ENCODE peak calls at places on chromosomes 16 and 17, in nine cellular contexts. Z, F, J, V, I, D, Y, M and A are unnamed samples.
A peak's percentile ranks its signal among the peaks of the same experiment; 100 is the strongest.

GRCh38 chr17:42526031-42526444 is 10.0 kb upstream of the NAGLU start:
- DNase-seq in D (no peak), I (no peak), V (no peak), M (peak; percentile 66), F (peak; percentile 59), J (no peak), Y (no peak), Z (no peak), A (no peak)

GRCh38 chr16:11175850-11176341 is 80.1 kb downstream of the SOCS1 start:
- DNase-seq in M (no peak), V (no peak), I (no peak), D (no peak), J (no peak), F (no peak), Y (no peak), Z (no peak), A (no peak)

GRCh38 chr16:89104930-89105571 is 11.4 kb downstream of the ACSF3 start:
- DNase-seq in F (no peak), J (no peak), Z (no peak), M (no peak), Y (no peak), D (no peak), V (no peak), I (peak; percentile 42), A (no peak)

GRCh38 chr17:31888124-31888523 is 13.4 kb downstream of the UTP6 start:
- DNase-seq in Z (no peak), I (no peak), F (no peak), Y (no peak), M (no peak), D (no peak), J (no peak), V (no peak), A (no peak)

GRCh38 chr17:76368545-76368944 is 14.8 kb upstream of the PRPSAP1 start:
- DNase-seq in J (no peak), Z (no peak), F (no peak), Y (peak; percentile 34), I (no peak), D (no peak), V (no peak), M (peak; percentile 65), A (no peak)

GRCh38 chr16:370980-371728 is 816 bp upstream of the MRPL28 start:
- DNase-seq in Z (no peak), I (no peak), Y (peak; percentile 30), V (no peak), J (no peak), F (no peak), M (no peak), D (no peak), A (no peak)

GRCh38 chr17:70105154-70105553 is 30.1 kb downstream of the KCNJ16 start:
- DNase-seq in Y (no peak), D (no peak), V (no peak), I (no peak), F (no peak), M (no peak), J (no peak), Z (no peak), A (no peak)

GRCh38 chr16:53775821-53776431 is 72.0 kb downstream of the FTO start:
- DNase-seq in V (no peak), F (peak; percentile 42), I (no peak), M (peak; percentile 91), Y (peak; percentile 47), J (peak; percentile 89), D (peak; percentile 19), Z (peak; percentile 39), A (no peak)

GRCh38 chr17:80892900-80893603 is 98.6 kb upstream of the CHMP6 start:
- DNase-seq in Z (peak; percentile 60), M (peak; percentile 79), Y (no peak), V (no peak), D (no peak), I (peak; percentile 93), J (peak; percentile 96), F (peak; percentile 71), A (no peak)

GRCh38 chr17:37309051-37309450 is 66.7 kb upstream of the C17orf78 start:
- DNase-seq in V (no peak), I (no peak), M (no peak), Z (no peak), D (no peak), Y (no peak), J (no peak), F (no peak), A (no peak)

GRCh38 chr17:73412914-73413313 is 101.1 kb upstream of the CDC42EP4 start:
- DNase-seq in F (no peak), D (no peak), V (no peak), Z (no peak), J (no peak), Y (no peak), M (no peak), I (no peak), A (no peak)

GRCh38 chr17:1053661-1054360 is 56.9 kb downstream of the TIMM22 start:
- DNase-seq in M (no peak), Y (no peak), I (no peak), F (no peak), D (no peak), V (no peak), Z (no peak), J (no peak), A (no peak)

GRCh38 chr16:68365167-68365817 is 54.5 kb downstream of the PRMT7 start:
- DNase-seq in V (no peak), M (no peak), I (no peak), J (no peak), Y (no peak), Z (no peak), D (no peak), F (no peak), A (no peak)

GRCh38 chr17:30449480-30449879 is 27.7 kb upstream of the GOSR1 start:
- DNase-seq in J (no peak), Z (no peak), F (no peak), D (no peak), I (no peak), M (peak; percentile 10), V (no peak), Y (no peak), A (no peak)

GRCh38 chr17:76709077-76709950 is 1.5 kb downstream of the MXRA7 start:
- DNase-seq in F (peak; percentile 87), M (peak; percentile 99), D (peak; percentile 71), I (no peak), V (no peak), Y (peak; percentile 42), Z (no peak), J (peak; percentile 88), A (no peak)

GRCh38 chr17:61429274-61429673 is 22.9 kb upstream of the TBX4 start:
- DNase-seq in D (no peak), F (no peak), V (no peak), M (no peak), Y (no peak), I (no peak), J (no peak), Z (no peak), A (no peak)

GRCh38 chr17:61426482-61427304 is 25.5 kb upstream of the TBX4 start:
- DNase-seq in J (peak; percentile 98), V (no peak), Y (no peak), Z (peak; percentile 63), F (no peak), M (peak; percentile 79), I (no peak), D (no peak), A (no peak)

GRCh38 chr17:61436273-61436672 is 15.9 kb upstream of the TBX4 start:
- DNase-seq in I (no peak), V (no peak), Y (no peak), M (no peak), D (no peak), J (no peak), Z (no peak), F (no peak), A (no peak)

GRCh38 chr17:61427567-61427966 is 24.7 kb upstream of the TBX4 start:
- DNase-seq in I (no peak), V (no peak), Z (no peak), M (no peak), Y (no peak), J (no peak), D (no peak), F (no peak), A (no peak)

GRCh38 chr17:61431594-61432311 is 20.5 kb upstream of the TBX4 start:
- DNase-seq in J (no peak), V (no peak), Y (no peak), M (peak; percentile 76), D (no peak), F (no peak), Z (no peak), I (no peak), A (no peak)
- H3K27ac ChIP-seq in J (no peak overlapping the region), V (no peak overlapping the region), Y (no peak overlapping the region), M (no peak overlapping the region), D (no peak overlapping the region), F (no peak overlapping the region), Z (peak overlapping the region; percentile 51), I (no peak overlapping the region), A (no peak overlapping the region)

GRCh38 chr17:50174444-50174843 is 8.6 kb downstream of the SGCA start:
- DNase-seq in J (no peak), I (no peak), M (no peak), Y (no peak), V (no peak), Z (no peak), F (peak; percentile 4), D (no peak), A (no peak)
- H3K27ac ChIP-seq in J (no peak overlapping the region), I (no peak overlapping the region), M (peak overlapping the region; percentile 76), Y (no peak overlapping the region), V (no peak overlapping the region), Z (peak overlapping the region; percentile 90), F (peak overlapping the region; percentile 61), D (no peak overlapping the region), A (no peak overlapping the region)

DNA sequence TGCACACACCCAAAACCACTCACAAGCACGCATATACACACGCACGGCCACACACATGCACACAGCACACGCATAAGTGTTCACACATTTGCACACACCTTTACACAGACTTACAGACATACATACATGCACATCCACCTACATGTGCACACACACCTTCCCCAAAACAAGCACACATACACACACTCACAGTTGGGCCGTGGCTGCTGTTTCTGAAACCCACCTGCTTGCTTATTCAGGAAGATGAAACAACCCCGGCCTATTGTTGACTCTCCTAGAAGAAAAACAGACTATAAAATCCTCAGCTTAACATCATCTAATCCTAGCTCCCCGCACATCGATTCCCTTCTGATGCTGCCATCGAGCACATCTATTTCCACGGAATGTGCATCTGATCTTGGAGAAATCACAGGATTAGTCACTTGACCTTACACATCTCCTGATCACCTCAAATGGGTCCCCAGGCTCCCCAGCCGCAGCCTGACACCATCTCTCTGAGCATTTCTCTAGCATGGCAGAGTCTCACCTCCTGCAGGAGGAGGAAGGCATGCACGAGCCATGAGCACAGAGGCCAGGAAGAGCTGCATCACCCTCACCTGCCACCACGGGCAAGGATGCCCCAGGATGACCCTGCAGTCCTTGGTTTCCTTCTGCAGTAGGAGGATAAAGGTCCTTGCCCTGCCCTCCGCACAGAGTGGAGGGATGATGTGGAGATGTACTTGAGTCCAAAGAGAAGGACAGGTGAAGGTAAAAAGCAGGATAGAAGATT is 105.8 kb upstream of the CDH5 start:
- DNase-seq in F (no peak), M (no peak), V (no peak), J (no peak), I (peak; percentile 17), Y (no peak), Z (no peak), D (no peak), A (no peak)
- H3K27ac ChIP-seq in F (no peak overlapping the region), M (no peak overlapping the region), V (no peak overlapping the region), J (no peak overlapping the region), I (no peak overlapping the region), Y (no peak overlapping the region), Z (no peak overlapping the region), D (no peak overlapping the region), A (no peak overlapping the region)

DNA sequence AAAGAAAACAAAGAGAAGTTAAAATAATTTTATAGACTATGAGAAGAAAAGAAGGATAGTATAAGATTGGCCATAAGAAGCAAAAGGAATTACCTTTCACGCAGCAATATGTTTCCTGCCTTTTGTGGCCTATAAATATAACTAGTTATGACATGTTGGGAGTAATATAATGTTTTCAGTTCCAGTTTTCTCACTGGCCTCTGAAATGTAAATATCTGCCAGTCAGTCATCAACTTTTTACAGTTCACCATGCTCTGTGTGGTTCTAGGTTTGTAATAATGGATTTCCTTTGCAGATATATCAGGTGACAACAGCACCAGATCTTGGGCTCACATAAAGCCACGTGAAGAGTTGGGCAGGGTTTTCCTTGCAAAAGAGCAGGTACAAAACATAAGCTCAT is 94.3 kb downstream of the ABCA8 start:
- DNase-seq in I (no peak), D (no peak), M (no peak), Y (no peak), J (no peak), F (no peak), V (no peak), Z (no peak), A (no peak)
- H3K27ac ChIP-seq in I (no peak overlapping the region), D (no peak overlapping the region), M (no peak overlapping the region), Y (no peak overlapping the region), J (no peak overlapping the region), F (no peak overlapping the region), V (no peak overlapping the region), Z (no peak overlapping the region), A (no peak overlapping the region)